ENCODE peak calls at places on chromosomes 7 and 10, in four cellular contexts. T is body of pancreas, M is H1, Q is transverse colon. V is an unnamed sample.

GRCh38 chr10:92801978-92802872 is 46.1 kb upstream of the EXOC6 start:
- DNase-seq in T (no peak), M (no peak), Q (no peak), V (no peak)

GRCh38 chr7:45001138-45001694 is 1.2 kb downstream of the CCM2 start:
- DNase-seq in T (peak), M (no peak), Q (peak), V (no peak)

GRCh38 chr10:19499291-19499765 is 316.9 kb upstream of the PLXDC2 start:
- DNase-seq in T (no peak), M (no peak), Q (no peak), V (no peak)

GRCh38 chr10:33377658-33378025 is 43.2 kb upstream of the NRP1 start:
- DNase-seq in T (no peak), M (no peak), Q (no peak), V (no peak)

GRCh38 chr10:13100349-13101294 is 659 bp downstream of the OPTN start:
- DNase-seq in T (peak), M (no peak), Q (peak), V (peak)

GRCh38 chr10:68330852-68331454 is 911 bp upstream of the HNRNPH3 start:
- DNase-seq in T (peak), M (no peak), Q (peak), V (peak)

GRCh38 chr10:31134303-31134928 is 102.8 kb upstream of the ZNF438 start:
- DNase-seq in T (no peak), M (no peak), Q (peak), V (no peak)

GRCh38 chr7:44195901-44196300 is 4.9 kb upstream of the YKT6 start:
- DNase-seq in T (no peak), M (no peak), Q (no peak), V (no peak)

GRCh38 chr10:70296406-70296899 is 12.6 kb upstream of the NPFFR1 start:
- DNase-seq in T (peak), M (no peak), Q (peak), V (peak)

GRCh38 chr10:17851611-17852010 is 42.5 kb downstream of the MRC1 start:
- DNase-seq in T (peak), M (no peak), Q (peak), V (peak)

GRCh38 chr10:36676321-36677169 is 448.9 kb upstream of the ANKRD30A start:
- DNase-seq in T (no peak), M (no peak), Q (no peak), V (no peak)

GRCh38 chr7:39353615-39354376 is 212.4 kb upstream of the YAE1 start:
- DNase-seq in T (peak), M (peak), Q (peak), V (no peak)

GRCh38 chr10:3419719-3420495 is 247.3 kb upstream of the PITRM1 start:
- DNase-seq in T (no peak), M (no peak), Q (no peak), V (no peak)

GRCh38 chr7:143013473-143013872 is 13.5 kb downstream of the OR9A2 start:
- DNase-seq in T (peak), M (no peak), Q (no peak), V (no peak)

GRCh38 chr10:11578802-11579255 is 32.6 kb downstream of the USP6NL start:
- DNase-seq in T (no peak), M (no peak), Q (no peak), V (no peak)

GRCh38 chr7:70588610-70589009 is 543.3 kb upstream of the GALNT17 start:
- DNase-seq in T (no peak), M (no peak), Q (no peak), V (no peak)

GRCh38 chr10:113058175-113058961 is 108.3 kb downstream of the TCF7L2 start:
- DNase-seq in T (no peak), M (no peak), Q (peak), V (no peak)

GRCh38 chr10:88379575-88379974 is 203.5 kb downstream of the RNLS start:
- DNase-seq in T (no peak), M (no peak), Q (peak), V (no peak)

GRCh38 chr7:130141858-130142653 is 63.1 kb downstream of the TMEM209 start:
- DNase-seq in T (no peak), M (no peak), Q (no peak), V (peak)

GRCh38 chr10:20415684-20416083 is 481.4 kb downstream of the NEBL start:
- DNase-seq in T (no peak), M (no peak), Q (no peak), V (no peak)

DNA sequence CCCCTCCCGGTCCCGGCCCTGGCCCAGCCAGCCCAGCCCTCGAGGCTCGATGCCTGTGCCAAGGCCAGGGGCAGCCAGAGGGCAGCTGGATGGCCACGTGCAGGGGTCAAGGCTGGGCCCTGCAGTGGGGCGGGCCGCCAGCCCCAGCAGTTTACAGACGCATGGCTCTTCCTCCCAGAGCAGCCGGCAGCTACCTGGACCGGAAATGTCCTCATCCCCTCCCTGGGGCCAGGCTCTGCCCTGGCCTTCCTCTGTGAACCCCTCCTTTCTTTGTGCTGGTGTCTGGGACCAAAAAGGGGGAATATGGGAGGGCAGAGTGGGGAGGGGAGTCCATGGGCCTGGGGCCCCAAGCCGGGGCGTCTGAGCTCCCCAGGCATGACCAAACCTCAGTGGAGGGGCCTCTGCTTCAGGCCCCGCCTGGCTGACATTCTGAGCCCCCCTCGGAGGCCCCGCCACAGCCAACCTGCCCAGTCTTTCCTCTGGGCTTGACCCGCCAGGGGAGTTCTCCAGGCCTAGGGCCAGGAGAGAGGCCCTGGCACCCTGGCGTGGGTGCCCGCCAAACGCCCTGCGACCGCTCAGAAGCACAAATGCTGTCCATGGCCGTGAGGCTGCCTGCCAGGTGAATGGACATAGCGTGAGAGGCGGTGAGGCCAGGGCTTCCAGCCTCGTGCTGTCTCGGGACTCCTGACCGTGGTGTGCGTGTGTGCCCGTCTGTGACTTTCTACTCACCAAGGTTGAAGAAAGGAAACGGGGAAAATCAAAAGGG is 24.7 kb upstream of the AMZ1 start:
- DNase-seq in T (no peak), M (no peak), Q (no peak), V (no peak)
- TF ChIP-seq POLR2A in T (no peak), M (peak), Q (no peak), V (no peak)

DNA sequence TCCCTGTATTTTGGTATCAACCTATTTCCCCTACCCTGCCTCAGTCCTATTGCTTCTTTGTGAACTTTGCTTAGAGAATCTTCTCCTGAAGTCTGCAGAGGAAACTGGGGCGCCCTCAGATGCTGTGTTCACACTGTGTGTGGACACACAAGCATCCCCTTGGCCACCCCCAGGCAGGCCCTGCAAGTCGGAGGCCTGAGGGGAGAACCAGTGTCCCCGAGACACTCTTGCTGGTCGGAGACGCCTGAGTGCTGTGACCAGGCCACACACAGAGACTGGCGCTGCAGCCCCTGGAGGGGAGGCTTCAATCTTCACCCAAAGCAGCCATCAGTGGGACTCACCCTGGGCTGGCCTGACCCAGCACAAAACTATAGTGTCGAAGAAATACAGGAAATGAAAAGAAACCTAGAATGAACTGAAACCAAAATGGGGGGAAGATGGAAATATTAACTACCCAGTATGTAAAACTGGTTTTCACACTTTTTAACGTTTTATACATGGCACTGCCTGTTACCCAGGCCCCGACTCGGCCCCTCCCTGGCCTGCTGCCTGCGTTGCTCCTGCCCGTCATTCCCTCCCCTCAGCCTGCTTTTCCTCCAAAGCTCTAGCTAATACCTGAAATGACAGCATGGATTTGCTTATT is 48.4 kb upstream of the FAM20C start:
- DNase-seq in T (no peak), M (no peak), Q (no peak), V (peak)
- TF ChIP-seq POLR2A in T (no peak), M (no peak), Q (no peak), V (no peak)

GRCh38 chr7:151406886-151407583 is 2.8 kb downstream of the WDR86 start:
- DNase-seq in T (no peak), M (no peak), Q (no peak), V (no peak)

GRCh38 chr7:151409555-151410404 is at the start of gene WDR86:
- DNase-seq in T (no peak), M (no peak), Q (no peak), V (no peak)

GRCh38 chr7:151408498-151408838 is 1.4 kb downstream of the WDR86 start:
- DNase-seq in T (no peak), M (no peak), Q (no peak), V (no peak)

GRCh38 chr7:151410405-151411390 is 860 bp upstream of the WDR86 start:
- DNase-seq in T (no peak), M (no peak), Q (no peak), V (no peak)

GRCh38 chr7:151408839-151409554 is 841 bp downstream of the WDR86 start:
- DNase-seq in T (peak), M (no peak), Q (peak), V (no peak)
- TF ChIP-seq POLR2A in T (no peak), M (peak), Q (no peak), V (no peak)

DNA sequence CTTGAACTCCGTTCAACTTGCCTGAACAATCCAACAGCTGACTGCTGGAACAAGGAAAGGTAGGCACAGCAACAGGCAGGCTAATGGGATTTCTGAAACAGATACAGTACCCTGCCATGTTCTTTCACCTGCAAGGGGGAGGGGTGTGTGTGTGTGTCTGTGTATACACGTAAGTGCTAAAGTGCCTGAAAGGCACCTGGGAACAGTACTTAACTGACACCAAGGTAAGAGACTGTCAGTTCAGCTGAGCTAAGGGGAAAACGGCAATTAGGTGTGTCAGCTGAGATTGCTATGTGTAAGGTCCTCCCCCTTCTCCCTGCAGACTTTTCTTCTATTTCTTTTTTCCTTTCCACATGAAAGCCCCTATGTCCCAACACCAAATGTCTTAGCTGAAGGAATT is 27.0 kb downstream of the NAMPT start:
- DNase-seq in T (peak), M (no peak), Q (no peak), V (no peak)
- TF ChIP-seq POLR2A in T (no peak), M (no peak), Q (no peak), V (no peak)

GRCh38 chr7:14340415-14341079 is 351.1 kb upstream of the ETV1 start:
- DNase-seq in T (no peak), M (no peak), Q (no peak), V (no peak)

GRCh38 chr7:14341200-14341599 is 351.7 kb upstream of the ETV1 start:
- DNase-seq in T (no peak), M (no peak), Q (no peak), V (no peak)

GRCh38 chr7:14332155-14332554 is 342.7 kb upstream of the ETV1 start:
- DNase-seq in T (peak), M (no peak), Q (no peak), V (peak)

DNA sequence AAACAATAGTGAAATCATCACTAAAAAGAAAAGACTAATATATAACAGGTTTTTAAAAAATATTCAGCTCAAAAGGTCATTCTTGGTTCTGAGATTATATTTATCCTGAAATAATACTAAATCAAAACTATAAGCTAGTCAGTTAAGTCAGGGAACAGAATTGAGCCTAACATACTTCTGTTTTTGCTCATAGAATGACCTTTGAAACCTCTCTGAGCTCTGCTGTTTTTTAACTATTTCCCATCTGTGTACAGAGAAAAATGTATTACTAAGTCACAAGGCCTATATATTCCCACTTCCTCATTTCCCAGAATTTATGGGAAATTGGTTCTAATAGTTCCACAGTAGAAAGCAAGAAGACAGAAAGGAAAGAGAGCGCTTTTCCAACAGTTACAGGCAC is 346.8 kb upstream of the ETV1 start:
- DNase-seq in T (no peak), M (no peak), Q (no peak), V (no peak)
- TF ChIP-seq POLR2A in T (no peak), M (no peak), Q (no peak), V (no peak)

GRCh38 chr10:28903716-28904115 is 226.4 kb downstream of the BAMBI start:
- DNase-seq in T (no peak), M (no peak), Q (no peak), V (no peak)

GRCh38 chr10:28903063-28903462 is 225.7 kb downstream of the BAMBI start:
- DNase-seq in T (no peak), M (no peak), Q (no peak), V (no peak)

GRCh38 chr10:28906934-28907333 is 229.6 kb downstream of the BAMBI start:
- DNase-seq in T (no peak), M (no peak), Q (no peak), V (no peak)

GRCh38 chr10:28906440-28906839 is 229.1 kb downstream of the BAMBI start:
- DNase-seq in T (no peak), M (no peak), Q (no peak), V (no peak)

GRCh38 chr10:28906011-28906411 is 228.7 kb downstream of the BAMBI start:
- DNase-seq in T (no peak), M (no peak), Q (no peak), V (no peak)
- TF ChIP-seq POLR2A in T (no peak), M (no peak), Q (no peak), V (no peak)

GRCh38 chr7:100027197-100027596 is 11.8 kb downstream of the ZKSCAN1 start:
- DNase-seq in T (no peak), M (no peak), Q (no peak), V (no peak)

GRCh38 chr7:100021297-100021696 is 5.9 kb downstream of the ZKSCAN1 start:
- DNase-seq in T (no peak), M (no peak), Q (no peak), V (no peak)

GRCh38 chr7:100022621-100023020 is 7.2 kb downstream of the ZKSCAN1 start:
- DNase-seq in T (peak), M (no peak), Q (peak), V (no peak)

GRCh38 chr7:100023526-100023925 is 8.1 kb downstream of the ZKSCAN1 start:
- DNase-seq in T (no peak), M (no peak), Q (no peak), V (no peak)

DNA sequence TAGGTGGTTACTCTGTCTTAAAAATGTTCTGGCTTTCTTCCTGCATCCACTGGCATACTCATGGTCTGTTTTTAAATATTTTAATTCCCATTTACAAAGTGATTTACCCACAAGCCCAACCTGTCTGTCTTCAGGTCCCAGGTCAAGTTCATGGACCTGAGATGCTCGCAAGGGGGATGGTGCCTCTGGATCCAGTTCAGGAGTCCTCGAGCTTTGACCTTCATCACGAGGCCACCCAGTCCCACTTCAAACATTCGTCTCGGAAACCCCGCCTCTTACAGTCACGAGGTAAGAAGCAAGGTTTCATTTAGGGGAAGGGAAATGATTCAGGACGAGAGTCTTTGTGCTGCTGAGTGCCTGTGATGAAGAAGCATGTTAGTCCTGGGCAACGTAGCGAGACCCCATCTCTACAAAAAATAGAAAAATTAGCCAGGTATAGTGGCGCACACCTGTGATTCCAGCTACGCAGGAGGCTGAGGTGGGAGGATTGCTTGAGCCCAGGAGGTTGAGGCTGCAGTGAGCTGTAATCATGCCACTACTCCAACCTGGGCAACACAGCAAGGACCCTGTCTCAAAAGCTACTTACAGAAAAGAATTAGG is 8.7 kb downstream of the ZKSCAN1 start:
- DNase-seq in T (no peak), M (no peak), Q (no peak), V (no peak)
- TF ChIP-seq POLR2A in T (no peak), M (no peak), Q (no peak), V (no peak)

DNA sequence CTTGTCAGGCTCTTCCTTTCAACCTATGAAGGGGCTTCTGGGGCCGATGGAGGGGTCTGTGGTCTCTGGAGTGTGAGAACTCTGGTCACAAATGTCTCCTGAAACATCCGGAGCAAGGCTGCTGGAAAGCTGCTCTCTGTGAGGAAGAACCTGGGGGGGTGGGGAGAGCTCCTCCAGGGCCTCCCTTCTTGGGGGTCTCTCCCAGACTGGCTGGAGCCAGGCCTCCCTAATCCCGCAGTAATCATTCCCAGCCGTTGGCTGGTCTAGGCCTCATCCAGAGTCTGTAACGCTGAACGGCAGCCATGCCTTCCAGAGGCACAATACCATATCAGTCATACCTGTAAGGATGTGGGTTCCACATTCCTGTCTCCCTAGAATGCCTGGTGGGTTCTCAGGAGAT is 4.4 kb upstream of the LZTS2 start:
- DNase-seq in T (no peak), M (no peak), Q (no peak), V (no peak)
- TF ChIP-seq POLR2A in T (no peak), M (no peak), Q (no peak), V (no peak)